ENCODE peak calls at places on chromosomes 12 and 14, in six cellular contexts. A is nephron progenitor cell, H is upper lobe of right lung, D is brain microvascular endothelial cell, R is T-helper 9 cell, L is body of pancreas. E is an unnamed sample.

GRCh38 chr12:2339022-2339431 is 286.2 kb downstream of the CACNA1C start:
- DNase-seq in L (no peak), H (no peak), R (no peak), A (no peak), D (peak), E (peak)

GRCh38 chr14:105257464-105257863 is 9.1 kb downstream of the BTBD6 start:
- DNase-seq in L (no peak), H (peak), D (no peak), R (peak), A (no peak), E (no peak)

GRCh38 chr14:81153187-81153586 is 67.6 kb downstream of the GTF2A1 start:
- DNase-seq in R (no peak), H (no peak), L (no peak), A (no peak), D (no peak), E (no peak)

GRCh38 chr12:12747281-12747680 is 30.1 kb downstream of the CDKN1B start:
- DNase-seq in D (no peak), H (no peak), A (no peak), R (no peak), L (no peak), E (no peak)

GRCh38 chr12:98416845-98417244 is 98.5 kb upstream of the TMPO start:
- DNase-seq in R (no peak), L (no peak), D (peak), A (no peak), H (no peak), E (no peak)

GRCh38 chr12:124867389-124867930 is 3.8 kb upstream of the SCARB1 start:
- DNase-seq in A (no peak), D (peak), L (no peak), R (no peak), H (no peak), E (no peak)

GRCh38 chr14:81170829-81171195 is 49.9 kb downstream of the GTF2A1 start:
- DNase-seq in A (no peak), R (no peak), H (no peak), D (no peak), L (no peak), E (no peak)

GRCh38 chr14:95189400-95190162 is 32.3 kb upstream of the DICER1 start:
- DNase-seq in L (no peak), D (no peak), H (no peak), A (no peak), R (no peak), E (no peak)

GRCh38 chr12:113088971-113089756 is 32.6 kb downstream of the DTX1 start:
- DNase-seq in L (no peak), A (no peak), D (no peak), H (no peak), R (peak), E (no peak)

GRCh38 chr12:57276935-57277563 is 26.1 kb upstream of the STAC3 start:
- DNase-seq in L (peak), H (no peak), D (peak), R (no peak), A (no peak), E (no peak)

GRCh38 chr14:77980475-77981321 is 180.8 kb downstream of the ADCK1 start:
- DNase-seq in L (peak), A (peak), R (no peak), D (no peak), H (peak), E (no peak)

GRCh38 chr12:41552507-41553047 is 364.5 kb downstream of the PDZRN4 start:
- DNase-seq in H (no peak), L (no peak), A (no peak), R (no peak), D (no peak), E (peak)

GRCh38 chr12:132998742-132999141 is 12.6 kb downstream of the ZNF26 start:
- DNase-seq in D (no peak), L (no peak), R (no peak), H (no peak), A (no peak), E (no peak)

GRCh38 chr12:120800665-120801064 is 75.0 kb downstream of the ACADS start:
- DNase-seq in D (no peak), L (no peak), H (no peak), R (no peak), A (no peak), E (no peak)

GRCh38 chr14:59483360-59483759 is 848 bp downstream of the L3HYPDH start:
- DNase-seq in H (no peak), D (peak), R (no peak), A (peak), L (no peak), E (peak)

GRCh38 chr14:66403183-66403582 is 83.0 kb upstream of the CCDC196 start:
- DNase-seq in D (peak), A (no peak), H (no peak), R (no peak), L (no peak), E (no peak)

GRCh38 chr14:24789277-24789832 is 155.4 kb upstream of the GZMB start:
- DNase-seq in A (no peak), H (no peak), D (no peak), L (no peak), R (no peak), E (no peak)

GRCh38 chr12:60162988-60163720 is 567.3 kb downstream of the SLC16A7 start:
- DNase-seq in R (no peak), A (peak), H (no peak), L (no peak), D (no peak), E (no peak)

GRCh38 chr12:93912086-93912733 is 235.0 kb downstream of the CRADD start:
- DNase-seq in R (no peak), H (no peak), L (no peak), A (no peak), D (no peak), E (no peak)

GRCh38 chr14:98404811-98405210 is 867.2 kb downstream of the BCL11B start:
- DNase-seq in L (no peak), A (no peak), D (no peak), H (no peak), R (no peak), E (no peak)

GRCh38 chr14:71103662-71104484 is 196.6 kb downstream of the PCNX1 start:
- DNase-seq in R (no peak), A (peak), D (peak), L (no peak), H (no peak), E (peak)

GRCh38 chr12:125614058-125614457 is 548.8 kb downstream of the AACS start:
- DNase-seq in R (no peak), D (no peak), A (no peak), L (no peak), H (no peak), E (no peak)

GRCh38 chr14:54828031-54828430 is 74.6 kb downstream of the GCH1 start:
- DNase-seq in H (no peak), A (no peak), R (no peak), D (no peak), L (no peak), E (no peak)

GRCh38 chr14:31024577-31025334 is 693 bp upstream of the AP4S1 start:
- DNase-seq in D (no peak), H (no peak), L (no peak), R (no peak), A (no peak), E (no peak)

GRCh38 chr14:31070431-31070830 is 44.3 kb upstream of the STRN3 start:
- DNase-seq in D (peak), L (no peak), H (no peak), A (no peak), R (no peak), E (peak)

GRCh38 chr14:81363746-81364400 is 36.3 kb downstream of the STON2 start:
- DNase-seq in R (no peak), L (no peak), D (no peak), A (no peak), H (no peak), E (no peak)

GRCh38 chr14:30194769-30195168 is 267.1 kb upstream of the PRKD1 start:
- DNase-seq in A (no peak), H (no peak), L (no peak), D (peak), R (no peak), E (peak)

GRCh38 chr14:76274324-76274723 is 101.6 kb upstream of the ESRRB start:
- DNase-seq in R (no peak), L (no peak), H (no peak), A (no peak), D (no peak), E (no peak)

E was measured in skeletal muscle cell.